ENCODE peak calls at places on chromosome 2, in six cellular contexts. X is pancreas, H is hepatocyte, W is AG09309, U is fibroblast of mammary gland, B is WTC11. I is an unnamed sample.

GRCh38 chr2:46784278-46784677 is 131.3 kb downstream of the MCFD2 start:
- DNase-seq in X (no peak), H (no peak), W (no peak), U (no peak), B (no peak), I (no peak)

GRCh38 chr2:19228720-19229119 is 129.7 kb downstream of the OSR1 start:
- DNase-seq in X (no peak), H (no peak), W (no peak), U (no peak), B (peak; percentile 48), I (no peak)

GRCh38 chr2:38444247-38444646 is 67.2 kb upstream of the ATL2 start:
- DNase-seq in X (no peak), H (no peak), W (no peak), U (peak; percentile 45), B (peak; percentile 49), I (no peak)

GRCh38 chr2:219560037-219560892 is 11.1 kb downstream of the OBSL1 start:
- DNase-seq in X (peak; percentile 68), H (no peak), W (no peak), U (no peak), B (no peak), I (peak; percentile 33)

GRCh38 chr2:79585701-79586428 is 73.0 kb downstream of the CTNNA2 start:
- DNase-seq in X (no peak), H (no peak), W (no peak), U (peak; percentile 81), B (no peak), I (no peak)

GRCh38 chr2:181374741-181375675 is 82.2 kb upstream of the ITGA4 start:
- DNase-seq in X (no peak), H (no peak), W (peak; percentile 44), U (peak; percentile 52), B (no peak), I (no peak)

GRCh38 chr2:15832849-15833680 is 107.3 kb upstream of the MYCN start:
- DNase-seq in X (no peak), H (no peak), W (no peak), U (no peak), B (no peak), I (no peak)

GRCh38 chr2:140943867-140944266 is 1186.9 kb downstream of the LRP1B start:
- DNase-seq in X (no peak), H (no peak), W (no peak), U (no peak), B (no peak), I (no peak)

GRCh38 chr2:200129756-200130462 is 174.5 kb downstream of the MAIP1 start:
- DNase-seq in X (no peak), H (no peak), W (no peak), U (no peak), B (no peak), I (no peak)

GRCh38 chr2:8541223-8541622 is 140.6 kb upstream of the ID2 start:
- DNase-seq in X (no peak), H (no peak), W (no peak), U (no peak), B (no peak), I (no peak)

GRCh38 chr2:59182249-59182648 is 941.1 kb upstream of the FANCL start:
- DNase-seq in X (no peak), H (peak; percentile 61), W (no peak), U (peak; percentile 23), B (peak; percentile 61), I (no peak)

GRCh38 chr2:66872926-66873714 is 438.2 kb downstream of the MEIS1 start:
- DNase-seq in X (no peak), H (no peak), W (peak; percentile 78), U (peak; percentile 12), B (no peak), I (no peak)

GRCh38 chr2:146576301-146576700 is 1268.5 kb upstream of the ACVR2A start:
- DNase-seq in X (no peak), H (no peak), W (no peak), U (peak; percentile 20), B (no peak), I (no peak)

GRCh38 chr2:165573534-165574461 is 104.3 kb downstream of the CSRNP3 start:
- DNase-seq in X (peak; percentile 49), H (peak; percentile 78), W (no peak), U (peak; percentile 7), B (peak; percentile 74), I (peak; percentile 82)

GRCh38 chr2:84870306-84870705 is 10.6 kb downstream of the TRABD2A start:
- DNase-seq in X (no peak), H (no peak), W (no peak), U (no peak), B (no peak), I (no peak)

GRCh38 chr2:47019532-47019931 is 103.9 kb upstream of the MCFD2 start:
- DNase-seq in X (no peak), H (no peak), W (no peak), U (no peak), B (no peak), I (no peak)

GRCh38 chr2:26477911-26478253 is at the start of gene OTOF:
- DNase-seq in X (peak; percentile 33), H (peak; percentile 59), W (peak; percentile 8), U (peak; percentile 80), B (no peak), I (no peak)

GRCh38 chr2:24262571-24262970 is 87.7 kb downstream of the FAM228A start:
- DNase-seq in X (no peak), H (no peak), W (no peak), U (peak; percentile 69), B (no peak), I (no peak)

GRCh38 chr2:240916571-240917008 is 10.5 kb downstream of the CROCC2 start:
- DNase-seq in X (peak; percentile 61), H (peak; percentile 79), W (peak; percentile 71), U (peak; percentile 91), B (peak; percentile 54), I (no peak)

GRCh38 chr2:27992787-27993747 is 102.5 kb downstream of the BABAM2 start:
- DNase-seq in X (no peak), H (peak; percentile 17), W (no peak), U (peak; percentile 63), B (no peak), I (peak; percentile 49)

GRCh38 chr2:156845806-156846558 is 409.8 kb downstream of the GPD2 start:
- DNase-seq in X (no peak), H (no peak), W (no peak), U (no peak), B (no peak), I (no peak)

DNA sequence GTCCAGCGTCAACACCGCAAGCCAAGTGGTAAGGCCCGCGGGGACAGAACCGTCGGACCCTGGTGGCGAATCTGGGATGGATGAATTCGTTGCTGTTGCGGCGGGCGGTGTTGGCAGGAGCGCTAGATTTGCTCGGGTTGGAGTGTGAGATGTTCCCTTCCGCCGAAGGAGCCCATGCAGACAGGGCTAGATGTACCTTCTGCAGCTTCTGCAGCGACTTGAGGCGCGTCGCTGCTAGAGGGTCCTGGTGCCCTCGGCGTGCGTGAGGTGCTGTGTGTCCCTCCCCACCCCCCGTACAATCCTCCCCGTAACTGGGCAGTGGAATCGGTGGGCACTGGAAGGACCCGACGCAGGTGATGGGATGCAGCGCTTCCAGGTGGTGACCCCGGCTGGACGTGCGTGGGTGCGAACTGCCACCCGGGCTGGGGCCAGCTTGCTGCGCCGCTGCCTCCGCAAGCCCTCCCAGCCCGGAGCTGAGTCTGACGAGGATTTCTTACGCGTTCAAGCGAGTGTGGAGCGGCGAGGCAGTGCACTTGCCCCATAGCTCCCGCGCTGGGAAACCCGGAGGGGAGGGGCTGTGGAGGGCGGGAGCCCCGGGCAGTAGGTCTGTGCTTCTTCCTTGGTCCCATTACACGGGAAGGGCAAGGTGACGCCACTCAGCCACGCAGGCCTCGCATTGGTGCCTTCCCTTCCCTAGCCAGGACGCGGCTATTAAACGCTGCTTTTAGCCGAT is 34.3 kb downstream of the CHRNA1 start:
- DNase-seq in X (no peak), H (peak; percentile 35), W (no peak), U (peak; percentile 37), B (peak; percentile 65), I (no peak)
- TF ChIP-seq CTCF in X (no peak), H (no peak), W (no peak), U (no peak), B (no peak), I (no peak)

GRCh38 chr2:45700407-45701013 is 49.0 kb downstream of the PRKCE start:
- DNase-seq in X (no peak), H (no peak), W (no peak), U (no peak), B (peak; percentile 21), I (peak; percentile 19)
- TF ChIP-seq CTCF in X (no peak), H (no peak), W (no peak), U (no peak), B (no peak), I (no peak)

DNA sequence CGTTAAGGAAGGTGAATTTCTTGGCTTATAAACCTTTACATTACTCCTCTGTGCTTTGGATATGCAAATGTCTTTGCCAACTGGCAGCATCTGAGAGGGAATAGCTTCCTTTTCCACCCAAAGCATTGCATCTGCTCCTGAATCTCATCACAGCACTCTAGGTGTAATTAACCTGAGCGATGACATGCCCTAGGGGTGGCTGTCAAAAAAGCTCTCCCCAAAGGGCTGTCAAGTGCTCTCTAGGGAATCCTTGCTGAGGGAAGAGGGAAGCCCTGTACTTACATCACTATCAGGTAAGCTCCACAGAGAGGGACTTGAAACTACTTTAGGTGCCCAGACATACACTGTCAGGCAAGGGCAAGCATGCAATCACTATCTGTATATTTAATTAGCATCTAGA is 5.4 kb upstream of the SMARCAL1 start:
- DNase-seq in X (no peak), H (no peak), W (no peak), U (no peak), B (no peak), I (no peak)
- TF ChIP-seq CTCF in X (no peak), H (no peak), W (no peak), U (no peak), B (no peak), I (no peak)

GRCh38 chr2:60503923-60504514 is 49.4 kb downstream of the BCL11A start:
- DNase-seq in X (no peak), H (no peak), W (no peak), U (no peak), B (no peak), I (no peak)

GRCh38 chr2:60505240-60505639 is 48.2 kb downstream of the BCL11A start:
- DNase-seq in X (no peak), H (no peak), W (no peak), U (no peak), B (no peak), I (no peak)

GRCh38 chr2:60507211-60507810 is 46.1 kb downstream of the BCL11A start:
- DNase-seq in X (no peak), H (no peak), W (no peak), U (no peak), B (no peak), I (no peak)

GRCh38 chr2:60508307-60508706 is 45.1 kb downstream of the BCL11A start:
- DNase-seq in X (no peak), H (no peak), W (no peak), U (no peak), B (no peak), I (no peak)

GRCh38 chr2:60505861-60506260 is 47.6 kb downstream of the BCL11A start:
- DNase-seq in X (no peak), H (no peak), W (no peak), U (no peak), B (no peak), I (no peak)
- TF ChIP-seq CTCF in X (no peak), H (no peak), W (no peak), U (no peak), B (no peak), I (no peak)

I was measured in Caco-2.